ENCODE peak calls at places on chromosome 18, in six cellular contexts. One of them, this sample, is unnamed.

GRCh38 chr18:58908006-58908405 is 43.3 kb downstream of the ZNF532 start:
- DNase-seq in T-helper 2 cell: no peak
- DNase-seq in IMR-90: no peak
- DNase-seq in neural crest cell: no peak
- DNase-seq in adipocyte: no peak
- DNase-seq in small intestine: no peak
- DNase-seq in this sample: no peak

GRCh38 chr18:23864620-23865019 is 149.9 kb upstream of the TTC39C start:
- DNase-seq in T-helper 2 cell: no peak
- DNase-seq in IMR-90: no peak
- DNase-seq in neural crest cell: no peak
- DNase-seq in adipocyte: no peak
- DNase-seq in small intestine: peak
- DNase-seq in this sample: no peak

GRCh38 chr18:51342815-51343214 is 145.3 kb upstream of the MEX3C start:
- DNase-seq in T-helper 2 cell: no peak
- DNase-seq in IMR-90: peak
- DNase-seq in neural crest cell: no peak
- DNase-seq in adipocyte: peak
- DNase-seq in small intestine: peak
- DNase-seq in this sample: peak

GRCh38 chr18:62537042-62537894 is 14.4 kb downstream of the ZCCHC2 start:
- DNase-seq in T-helper 2 cell: no peak
- DNase-seq in IMR-90: no peak
- DNase-seq in neural crest cell: no peak
- DNase-seq in adipocyte: no peak
- DNase-seq in small intestine: no peak
- DNase-seq in this sample: no peak

GRCh38 chr18:9696112-9696511 is 12.0 kb upstream of the RAB31 start:
- DNase-seq in T-helper 2 cell: no peak
- DNase-seq in IMR-90: no peak
- DNase-seq in neural crest cell: no peak
- DNase-seq in adipocyte: no peak
- DNase-seq in small intestine: no peak
- DNase-seq in this sample: no peak

GRCh38 chr18:79010802-79011201 is 31.2 kb downstream of the SALL3 start:
- DNase-seq in T-helper 2 cell: no peak
- DNase-seq in IMR-90: no peak
- DNase-seq in neural crest cell: no peak
- DNase-seq in adipocyte: no peak
- DNase-seq in small intestine: no peak
- DNase-seq in this sample: no peak

GRCh38 chr18:43589611-43590151 is 312.4 kb upstream of the SYT4 start:
- DNase-seq in T-helper 2 cell: no peak
- DNase-seq in IMR-90: no peak
- DNase-seq in neural crest cell: no peak
- DNase-seq in adipocyte: no peak
- DNase-seq in small intestine: no peak
- DNase-seq in this sample: no peak

GRCh38 chr18:62335494-62335893 is 10.4 kb downstream of the TNFRSF11A start:
- DNase-seq in T-helper 2 cell: no peak
- DNase-seq in IMR-90: no peak
- DNase-seq in neural crest cell: no peak
- DNase-seq in adipocyte: no peak
- DNase-seq in small intestine: no peak
- DNase-seq in this sample: no peak

GRCh38 chr18:75253784-75254183 is 43.2 kb downstream of the TSHZ1 start:
- DNase-seq in T-helper 2 cell: no peak
- DNase-seq in IMR-90: peak
- DNase-seq in neural crest cell: no peak
- DNase-seq in adipocyte: peak
- DNase-seq in small intestine: no peak
- DNase-seq in this sample: peak

GRCh38 chr18:8657050-8657820 is 48.0 kb downstream of the RAB12 start:
- DNase-seq in T-helper 2 cell: no peak
- DNase-seq in IMR-90: no peak
- DNase-seq in neural crest cell: no peak
- DNase-seq in adipocyte: no peak
- DNase-seq in small intestine: no peak
- DNase-seq in this sample: no peak

GRCh38 chr18:59639136-59639535 is 58.1 kb downstream of the CCBE1 start:
- DNase-seq in T-helper 2 cell: no peak
- DNase-seq in IMR-90: peak
- DNase-seq in neural crest cell: no peak
- DNase-seq in adipocyte: no peak
- DNase-seq in small intestine: no peak
- DNase-seq in this sample: no peak

GRCh38 chr18:3230401-3231334 is 10.9 kb upstream of the MYOM1 start:
- DNase-seq in T-helper 2 cell: no peak
- DNase-seq in IMR-90: peak
- DNase-seq in neural crest cell: no peak
- DNase-seq in adipocyte: no peak
- DNase-seq in small intestine: no peak
- DNase-seq in this sample: peak

GRCh38 chr18:50559750-50560680 is at the start of gene MAPK4:
- DNase-seq in T-helper 2 cell: no peak
- DNase-seq in IMR-90: no peak
- DNase-seq in neural crest cell: peak
- DNase-seq in adipocyte: peak
- DNase-seq in small intestine: peak
- DNase-seq in this sample: peak

GRCh38 chr18:68648191-68648590 is 66.7 kb downstream of the TMX3 start:
- DNase-seq in T-helper 2 cell: no peak
- DNase-seq in IMR-90: no peak
- DNase-seq in neural crest cell: no peak
- DNase-seq in adipocyte: no peak
- DNase-seq in small intestine: no peak
- DNase-seq in this sample: peak

GRCh38 chr18:22439447-22439846 is 21.7 kb upstream of the CTAGE1 start:
- DNase-seq in T-helper 2 cell: no peak
- DNase-seq in IMR-90: peak
- DNase-seq in neural crest cell: no peak
- DNase-seq in adipocyte: peak
- DNase-seq in small intestine: no peak
- DNase-seq in this sample: peak

GRCh38 chr18:1014951-1015627 is 110.4 kb downstream of the ADCYAP1 start:
- DNase-seq in T-helper 2 cell: no peak
- DNase-seq in IMR-90: no peak
- DNase-seq in neural crest cell: no peak
- DNase-seq in adipocyte: peak
- DNase-seq in small intestine: no peak
- DNase-seq in this sample: no peak

GRCh38 chr18:67347499-67347898 is 169.0 kb downstream of the DSEL start:
- DNase-seq in T-helper 2 cell: no peak
- DNase-seq in IMR-90: no peak
- DNase-seq in neural crest cell: no peak
- DNase-seq in adipocyte: no peak
- DNase-seq in small intestine: no peak
- DNase-seq in this sample: no peak

This sample was measured in fibroblast of mammary gland.